ENCODE peak calls at places on chromosomes 16 and 17, in seven cellular contexts. L is A549, T is K562, D is HCT116, N is Panc1, A is SK-N-SH, G is GM12878. X is an unnamed sample.

GRCh38 chr17:35890774-35891155 is 10.6 kb upstream of the CCL5 start:
- DNase-seq in T (no peak), D (no peak), G (no peak), L (no peak), N (no peak), A (peak), X (no peak)

GRCh38 chr17:43834106-43834505 is 1.2 kb upstream of the MPP3 start:
- DNase-seq in D (no peak), A (no peak), L (peak), T (peak), G (no peak), N (no peak), X (peak)

GRCh38 chr17:74757502-74757901 is 9.1 kb downstream of the NHERF1 start:
- DNase-seq in L (no peak), A (peak), D (no peak), N (no peak), G (no peak), T (no peak), X (no peak)

GRCh38 chr16:83305092-83305491 is 502.7 kb upstream of the HSBP1 start:
- DNase-seq in L (no peak), T (no peak), D (no peak), G (no peak), N (no peak), A (no peak), X (no peak)

GRCh38 chr16:84854759-84855158 is 35.0 kb downstream of the CRISPLD2 start:
- DNase-seq in N (no peak), A (no peak), D (no peak), G (no peak), L (no peak), T (no peak), X (no peak)

GRCh38 chr16:62088731-62089410 is 52.6 kb upstream of the CDH8 start:
- DNase-seq in A (no peak), N (no peak), D (no peak), G (no peak), T (no peak), L (no peak), X (no peak)

GRCh38 chr17:39132192-39132600 is 19.2 kb downstream of the PLXDC1 start:
- DNase-seq in L (peak), A (no peak), G (no peak), N (no peak), D (no peak), T (peak), X (no peak)

GRCh38 chr16:53071748-53072301 is 17.0 kb downstream of the CHD9 start:
- DNase-seq in A (peak), T (no peak), N (no peak), G (no peak), D (no peak), L (no peak), X (no peak)

GRCh38 chr16:28097500-28097899 is 34.0 kb upstream of the GSG1L start:
- DNase-seq in L (no peak), D (no peak), N (no peak), T (no peak), G (no peak), A (no peak), X (no peak)

GRCh38 chr16:74226361-74226979 is 70.1 kb upstream of the PSMD7 start:
- DNase-seq in L (peak), T (peak), D (peak), A (peak), N (no peak), G (no peak), X (no peak)

GRCh38 chr17:35486920-35487727 is 38.6 kb upstream of the SLFN13 start:
- DNase-seq in A (no peak), N (no peak), G (peak), L (no peak), T (peak), D (no peak), X (peak)

GRCh38 chr16:15961557-15962205 is 12.3 kb downstream of the ABCC1 start:
- DNase-seq in N (no peak), G (peak), L (no peak), T (no peak), D (no peak), A (no peak), X (no peak)

GRCh38 chr17:51152766-51153209 is 571 bp upstream of the NME1 start:
- DNase-seq in G (no peak), D (no peak), T (no peak), A (peak), L (no peak), N (no peak), X (no peak)

GRCh38 chr17:17109896-17110295 is 67.6 kb downstream of the MPRIP start:
- DNase-seq in D (no peak), T (no peak), L (peak), N (no peak), G (no peak), A (no peak), X (no peak)

GRCh38 chr16:24753437-24753836 is 24.0 kb downstream of the TNRC6A start:
- DNase-seq in D (no peak), T (peak), N (no peak), G (no peak), A (no peak), L (no peak), X (no peak)

GRCh38 chr17:41967141-41967920 is 736 bp downstream of the CNP start:
- DNase-seq in L (no peak), A (peak), T (peak), N (no peak), G (no peak), D (peak), X (no peak)

GRCh38 chr17:44797809-44798208 is 32.3 kb downstream of the GJC1 start:
- DNase-seq in D (no peak), N (no peak), L (no peak), G (no peak), T (no peak), A (no peak), X (no peak)

GRCh38 chr16:69351309-69352027 is at the start of gene TMED6:
- DNase-seq in G (no peak), L (no peak), T (no peak), A (no peak), D (no peak), N (no peak), X (no peak)

GRCh38 chr17:49596613-49597244 is 21.1 kb downstream of the NXPH3 start:
- DNase-seq in G (no peak), T (no peak), L (no peak), D (no peak), A (no peak), N (no peak), X (no peak)

GRCh38 chr17:14355556-14355955 is 54.7 kb downstream of the HS3ST3B1 start:
- DNase-seq in G (no peak), T (no peak), L (no peak), N (no peak), A (no peak), D (no peak), X (no peak)

GRCh38 chr17:47993964-47994363 is 23.1 kb downstream of the CDK5RAP3 start:
- DNase-seq in G (no peak), A (no peak), D (no peak), T (no peak), N (no peak), L (no peak), X (no peak)

GRCh38 chr16:53207810-53208752 is 153.3 kb downstream of the CHD9 start:
- DNase-seq in T (peak), G (peak), D (peak), A (peak), L (peak), N (peak), X (peak)

GRCh38 chr16:8905168-8905762 is 23.1 kb downstream of the LITAFD start:
- DNase-seq in T (peak), L (peak), G (no peak), A (peak), N (peak), D (peak), X (no peak)

GRCh38 chr17:6095501-6095900 is 25.3 kb downstream of the WSCD1 start:
- DNase-seq in A (no peak), D (no peak), L (no peak), T (no peak), N (no peak), G (no peak), X (no peak)

GRCh38 chr17:4409659-4410058 is 24.1 kb upstream of the SPNS3 start:
- DNase-seq in L (no peak), T (no peak), G (no peak), D (no peak), N (no peak), A (no peak), X (no peak)

GRCh38 chr16:66858740-66859396 is 14.7 kb downstream of the CA7 start:
- DNase-seq in L (no peak), D (peak), T (no peak), N (no peak), G (no peak), A (peak), X (no peak)

GRCh38 chr16:31354394-31355291 is at the start of gene ITGAX:
- DNase-seq in T (peak), A (peak), D (no peak), G (peak), L (peak), N (no peak), X (peak)

GRCh38 chr16:70508752-70509151 is 14.6 kb downstream of the COG4 start:
- DNase-seq in A (no peak), L (no peak), D (no peak), N (no peak), G (no peak), T (no peak), X (no peak)

GRCh38 chr17:79221597-79221996 is 147.0 kb downstream of the ENGASE start:
- DNase-seq in L (no peak), N (no peak), D (no peak), G (no peak), T (no peak), A (peak), X (no peak)

GRCh38 chr16:2042171-2042570 is 5.5 kb downstream of the NTHL1 start:
- DNase-seq in T (no peak), D (no peak), N (no peak), G (no peak), L (no peak), A (no peak), X (no peak)

GRCh38 chr16:85659805-85660511 is 28.8 kb downstream of the GINS2 start:
- DNase-seq in N (peak), D (peak), T (peak), A (peak), G (no peak), L (peak), X (peak)

DNA sequence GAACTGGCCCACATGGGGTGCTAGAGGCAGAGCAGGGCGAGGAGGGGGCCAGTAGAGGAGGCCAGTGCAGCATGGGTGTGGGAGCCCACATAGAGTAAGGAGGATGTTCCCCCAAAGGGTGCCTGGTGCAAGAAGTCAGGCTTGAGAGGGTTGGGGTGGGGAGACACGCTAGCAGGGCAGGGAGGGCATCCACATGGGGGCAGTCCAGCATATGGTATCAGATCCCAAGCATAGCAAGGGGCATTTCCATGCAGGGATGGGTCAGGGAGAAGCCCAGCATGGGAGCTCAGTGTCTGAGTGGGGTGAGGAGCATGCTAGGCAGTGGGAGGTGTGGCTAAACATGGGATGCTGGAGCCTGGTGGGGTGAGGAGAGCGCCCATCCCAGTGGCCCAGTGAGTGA is 213.7 kb downstream of the COPRS start:
- DNase-seq in N (no peak), T (no peak), A (no peak), D (no peak), G (no peak), L (no peak), X (no peak)
- TF ChIP-seq REST in N (no peak), T (no peak), A (no peak), D (no peak), G (no peak), L (no peak), X (no peak)

DNA sequence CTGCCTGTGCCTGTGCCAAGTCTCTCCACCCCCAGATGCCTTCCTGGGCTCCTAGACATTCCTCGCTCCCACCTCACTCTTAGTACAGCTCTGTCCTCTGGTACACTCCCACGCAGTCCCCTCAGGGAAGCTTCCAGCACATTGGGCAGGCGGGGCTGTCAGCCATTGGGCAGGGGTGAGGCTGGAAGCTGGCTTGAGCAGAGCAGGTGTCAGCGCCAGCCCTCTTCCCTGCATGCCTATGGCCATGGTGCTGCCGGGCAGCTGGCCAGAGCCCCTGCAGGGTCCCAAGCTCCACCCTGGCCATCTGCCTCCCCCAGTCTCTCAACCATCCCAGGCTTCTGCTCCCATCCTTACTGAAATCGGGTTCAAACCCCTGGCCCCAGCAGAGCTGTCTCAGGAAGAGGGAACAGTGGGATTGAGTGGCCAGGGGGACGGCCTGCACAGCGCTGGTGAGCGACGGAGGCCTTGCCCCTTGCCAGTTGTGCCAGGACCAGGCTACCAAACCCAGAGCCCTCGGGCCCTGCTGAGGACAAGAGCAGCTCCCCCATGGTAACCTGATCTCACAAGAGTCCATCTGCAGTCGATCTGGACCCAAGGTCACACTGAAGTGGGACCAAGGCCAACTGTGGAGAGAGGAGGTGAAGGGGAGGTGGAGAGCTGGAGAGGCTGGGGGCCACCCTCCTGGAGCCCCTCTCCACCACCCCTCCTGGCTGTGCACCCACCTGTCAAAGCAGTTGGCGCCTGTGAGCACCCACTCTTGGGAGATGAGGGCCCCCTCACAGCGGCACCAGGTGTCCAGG is 2.4 kb upstream of the B9D1 start:
- DNase-seq in D (no peak), T (no peak), L (no peak), G (no peak), N (no peak), A (peak), X (no peak)
- TF ChIP-seq REST in D (no peak), T (no peak), L (no peak), G (no peak), N (no peak), A (no peak), X (no peak)

GRCh38 chr16:56801762-56802161 is 63.2 kb upstream of the SLC12A3 start:
- DNase-seq in T (no peak), N (no peak), L (no peak), A (no peak), G (no peak), D (no peak), X (no peak)

GRCh38 chr16:56812884-56813283 is 52.1 kb upstream of the SLC12A3 start:
- DNase-seq in L (peak), A (no peak), D (no peak), N (no peak), G (no peak), T (no peak), X (no peak)

DNA sequence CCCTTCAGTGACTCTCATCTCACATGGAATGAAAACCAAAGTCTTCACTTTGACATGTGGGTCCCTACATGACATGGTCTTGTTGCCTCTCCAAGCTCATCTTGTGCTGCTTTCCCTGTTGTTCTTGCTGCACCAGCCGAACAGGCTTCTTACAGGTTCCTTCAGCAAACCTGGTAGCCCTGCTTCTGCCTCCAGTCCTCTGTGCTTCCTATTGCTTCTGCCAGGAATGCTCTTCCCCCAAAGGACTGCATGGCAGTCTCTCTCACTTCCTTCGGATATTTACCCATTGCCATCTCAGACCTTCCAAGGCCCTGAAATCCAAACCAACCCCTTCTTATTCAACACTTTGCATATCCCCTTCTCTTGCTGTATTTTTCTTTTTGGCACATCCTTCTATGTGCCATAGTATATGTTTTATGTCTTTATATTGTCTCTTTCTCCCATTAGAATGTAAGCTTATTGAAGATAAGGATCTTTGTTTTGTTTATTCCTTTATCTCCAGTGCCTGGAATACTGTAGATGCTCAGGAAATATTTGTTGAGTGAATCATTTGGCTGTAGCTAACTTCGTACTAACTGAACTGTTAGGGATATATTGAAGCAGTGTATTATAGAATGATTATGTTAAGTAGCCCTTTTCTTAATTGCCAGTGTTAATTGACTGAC is 57.9 kb upstream of the SLC12A3 start:
- DNase-seq in G (no peak), T (no peak), D (no peak), L (peak), A (no peak), N (peak), X (no peak)
- TF ChIP-seq REST in G (no peak), T (no peak), D (no peak), L (no peak), A (no peak), N (no peak), X (no peak)

GRCh38 chr17:77728022-77728671 is 230.4 kb upstream of the TNRC6C start:
- DNase-seq in T (peak), G (no peak), D (peak), N (no peak), A (peak), L (peak), X (no peak)
- TF ChIP-seq REST in T (no peak), G (no peak), D (no peak), N (no peak), A (no peak), L (no peak), X (no peak)

GRCh38 chr17:29155235-29155965 is 24.8 kb downstream of the MYO18A start:
- DNase-seq in N (no peak), T (peak), D (peak), L (peak), A (peak), G (no peak), X (no peak)
- TF ChIP-seq REST in N (no peak), T (no peak), D (no peak), L (no peak), A (no peak), G (no peak), X (no peak)

GRCh38 chr16:50251375-50252081 is 14.8 kb upstream of the ADCY7 start:
- DNase-seq in A (no peak), N (no peak), D (no peak), T (no peak), G (no peak), L (no peak), X (no peak)
- TF ChIP-seq REST in A (no peak), N (no peak), D (no peak), T (no peak), G (no peak), L (no peak), X (no peak)

DNA sequence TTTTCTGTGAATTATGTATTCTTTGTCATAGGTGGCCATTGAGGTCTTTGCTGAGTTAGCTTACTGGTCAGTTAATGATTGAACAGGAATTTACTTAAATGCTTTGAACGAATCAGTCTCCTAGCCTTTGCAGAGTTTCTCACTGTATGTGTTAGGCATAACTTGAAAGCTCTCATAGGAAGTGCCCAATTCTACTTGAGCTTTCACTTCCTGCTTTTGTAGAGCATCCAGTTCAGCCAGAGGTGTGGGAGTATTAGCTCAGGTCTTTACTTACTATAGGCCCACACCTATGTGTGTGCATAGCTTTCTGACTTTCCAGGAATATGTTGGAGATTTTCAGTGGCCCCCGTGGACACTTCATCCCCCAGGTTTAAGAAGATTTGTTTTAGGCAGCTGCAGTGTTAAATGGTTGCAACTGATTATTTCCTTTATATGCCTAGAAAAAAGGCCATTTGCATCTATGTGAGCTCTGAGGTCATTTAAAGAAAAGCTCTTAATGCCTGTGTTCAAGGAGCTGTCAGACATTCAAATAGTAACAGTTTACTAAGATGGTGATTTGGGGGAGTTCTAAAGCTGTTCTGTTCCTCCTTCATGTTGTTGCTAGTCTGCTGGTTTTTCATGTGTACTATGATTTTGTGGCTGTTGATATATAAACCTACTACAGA is 62.3 kb downstream of the PHKB start:
- DNase-seq in N (no peak), A (no peak), L (peak), T (no peak), D (no peak), G (peak), X (peak)
- TF ChIP-seq REST in N (no peak), A (no peak), L (no peak), T (no peak), D (no peak), G (no peak), X (no peak)

X was measured in HL-60.